ENCODE peak calls at places on chromosomes 1 and 21, in four cellular contexts. J is stimulated activated CD4-positive, alpha-beta T cell treated with anti-CD3 and anti-CD28 coated beads, Interleukin-1b, Interleukin-23, amount 100 ng/mL, for 4 hours; Q is activated T-cell treated with anti-CD3 and anti-CD28 coated beads for 1 hour; U is transverse colon. K is an unnamed sample.

GRCh38 chr1:183209533-183210158 is 23.6 kb downstream of the LAMC2 start:
- DNase-seq in U (no peak), Q (no peak), J (no peak), K (no peak)

GRCh38 chr1:13666317-13666716 is 33.7 kb upstream of the PRDM2 start:
- DNase-seq in J (no peak), U (no peak), Q (no peak), K (no peak)

GRCh38 chr1:161089251-161089924 is at the start of gene NECTIN4:
- DNase-seq in U (peak; percentile 82), J (no peak), Q (no peak), K (peak; percentile 83)

GRCh38 chr1:239547987-239548386 is 161.6 kb downstream of the CHRM3 start:
- DNase-seq in U (no peak), J (no peak), Q (no peak), K (no peak)

GRCh38 chr1:53535226-53535625 is 76.0 kb downstream of the DMRTB1 start:
- DNase-seq in Q (no peak), U (no peak), J (no peak), K (no peak)

GRCh38 chr1:224253721-224254120 is 70.7 kb downstream of the DEGS1 start:
- DNase-seq in J (no peak), U (no peak), Q (no peak), K (no peak)

GRCh38 chr1:219585837-219586465 is 27.0 kb downstream of the ZC3H11B start:
- DNase-seq in Q (no peak), U (no peak), J (no peak), K (no peak)

GRCh38 chr21:15754640-15755039 is 24.9 kb downstream of the USP25 start:
- DNase-seq in Q (no peak), U (no peak), J (no peak), K (no peak)

GRCh38 chr1:112548540-112548939 is 39.8 kb downstream of the WNT2B start:
- DNase-seq in Q (no peak), J (no peak), U (no peak), K (no peak)

GRCh38 chr1:113931456-113931855 is 2.3 kb downstream of the HIPK1 start:
- DNase-seq in U (no peak), J (no peak), Q (no peak), K (no peak)

GRCh38 chr1:177914603-177915002 is 55.3 kb downstream of the SEC16B start:
- DNase-seq in U (no peak), Q (no peak), J (no peak), K (no peak)

GRCh38 chr1:43868741-43869067 is 64.9 kb upstream of the ARTN start:
- DNase-seq in J (no peak), Q (no peak), U (no peak), K (no peak)

GRCh38 chr1:11472284-11472683 is 6.7 kb upstream of the DISP3 start:
- DNase-seq in Q (no peak), J (no peak), U (no peak), K (no peak)